ENCODE peak calls at places on chromosomes 7 and 10, in nine cellular contexts. P is HFF-Myc; T is RWPE2; C is neural crest cell; L is activated CD8-positive, alpha-beta T cell treated with anti-CD3 and anti-CD28 coated beads for 36 hours; V is thoracic aorta; H is PC-9; M is sigmoid colon; N is cardiac fibroblast. S is an unnamed sample.

GRCh38 chr7:104960741-104961479 is 53.1 kb upstream of the KMT2E start:
- DNase-seq in P (no peak), T (no peak), C (no peak), L (no peak), V (no peak), H (no peak), M (no peak), N (peak), S (no peak)

GRCh38 chr10:119305860-119306513 is 98.6 kb downstream of the GRK5 start:
- DNase-seq in P (peak), T (peak), C (no peak), L (peak), V (peak), H (peak), M (peak), N (peak), S (no peak)

GRCh38 chr10:73591935-73592699 is 975 bp upstream of the USP54 start:
- DNase-seq in P (no peak), T (no peak), C (peak), L (peak), V (no peak), H (peak), M (peak), N (peak), S (no peak)

GRCh38 chr10:17056781-17057191 is 72.8 kb downstream of the CUBN start:
- DNase-seq in P (no peak), T (no peak), C (no peak), L (no peak), V (no peak), H (no peak), M (no peak), N (peak), S (no peak)

GRCh38 chr7:152683297-152683696 is 7.4 kb upstream of the XRCC2 start:
- DNase-seq in P (no peak), T (no peak), C (no peak), L (no peak), V (no peak), H (no peak), M (no peak), N (no peak), S (no peak)

GRCh38 chr7:73833251-73833919 is 2.6 kb downstream of the CLDN4 start:
- DNase-seq in P (no peak), T (no peak), C (no peak), L (no peak), V (no peak), H (peak), M (no peak), N (no peak), S (no peak)

GRCh38 chr10:43249962-43250624 is 16.8 kb downstream of the RASGEF1A start:
- DNase-seq in P (no peak), T (peak), C (no peak), L (peak), V (no peak), H (no peak), M (peak), N (no peak), S (peak)

GRCh38 chr10:4725917-4726606 is 99.9 kb upstream of the AKR1E2 start:
- DNase-seq in P (peak), T (no peak), C (no peak), L (no peak), V (no peak), H (peak), M (no peak), N (peak), S (no peak)

GRCh38 chr7:106279425-106280182 is 5.2 kb downstream of the NAMPT start:
- DNase-seq in P (no peak), T (no peak), C (no peak), L (peak), V (no peak), H (no peak), M (no peak), N (no peak), S (no peak)

GRCh38 chr7:2247141-2247985 is 5.3 kb downstream of the NUDT1 start:
- DNase-seq in P (no peak), T (peak), C (peak), L (peak), V (no peak), H (no peak), M (no peak), N (no peak), S (no peak)

GRCh38 chr10:6148251-6148691 is 54.5 kb upstream of the PFKFB3 start:
- DNase-seq in P (no peak), T (no peak), C (no peak), L (peak), V (no peak), H (no peak), M (no peak), N (no peak), S (no peak)

GRCh38 chr7:108448777-108449576 is 7.3 kb downstream of the NRCAM start:
- DNase-seq in P (no peak), T (no peak), C (peak), L (no peak), V (no peak), H (no peak), M (no peak), N (no peak), S (no peak)

GRCh38 chr7:16348251-16348650 is 73.1 kb downstream of the CRPPA start:
- DNase-seq in P (no peak), T (no peak), C (no peak), L (no peak), V (no peak), H (no peak), M (no peak), N (no peak), S (no peak)

DNA sequence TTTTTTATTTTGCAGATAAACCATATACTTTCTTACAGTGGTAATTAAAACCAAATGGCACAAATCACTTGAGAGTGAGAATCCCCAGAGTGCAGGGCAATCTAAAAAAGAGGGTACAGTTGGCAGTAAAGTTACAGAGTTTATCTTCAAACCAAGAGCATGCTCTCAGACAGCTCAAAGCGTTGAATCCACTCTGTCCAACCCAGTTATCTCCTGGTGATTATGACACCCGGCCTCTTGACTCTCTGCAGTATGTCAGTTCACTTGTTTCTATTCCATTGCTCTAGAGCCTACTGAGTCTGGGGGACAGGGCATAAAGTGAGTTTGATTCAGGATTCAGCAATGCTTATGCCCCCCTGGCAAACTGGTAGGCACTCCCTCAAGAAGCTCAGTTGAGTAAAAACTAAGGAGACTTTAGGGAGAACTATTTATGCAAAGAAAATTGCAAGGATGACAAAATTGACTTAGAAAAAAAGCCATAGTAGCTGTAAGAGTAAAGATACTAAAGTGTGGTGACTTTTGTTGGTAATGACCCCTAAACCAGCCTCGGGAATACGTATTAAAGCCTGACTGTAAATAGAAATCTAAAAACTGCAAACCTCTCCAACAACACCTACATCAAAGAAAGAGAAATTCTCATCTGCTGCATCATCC is 55.5 kb downstream of the COL1A2 start:
- DNase-seq in P (no peak), T (no peak), C (no peak), L (no peak), V (no peak), H (no peak), M (no peak), N (no peak), S (no peak)
- TF ChIP-seq CTCF in P (no peak), T (no peak), C (no peak), L (no peak), V (no peak), H (no peak), M (no peak), N (no peak), S (no peak)

GRCh38 chr10:70331486-70332268 is 47.9 kb upstream of the NPFFR1 start:
- DNase-seq in P (peak), T (peak), C (no peak), L (peak), V (peak), H (peak), M (peak), N (peak), S (peak)
- TF ChIP-seq CTCF in P (peak), T (no peak), C (no peak), L (no peak), V (no peak), H (peak), M (no peak), N (peak), S (peak)

DNA sequence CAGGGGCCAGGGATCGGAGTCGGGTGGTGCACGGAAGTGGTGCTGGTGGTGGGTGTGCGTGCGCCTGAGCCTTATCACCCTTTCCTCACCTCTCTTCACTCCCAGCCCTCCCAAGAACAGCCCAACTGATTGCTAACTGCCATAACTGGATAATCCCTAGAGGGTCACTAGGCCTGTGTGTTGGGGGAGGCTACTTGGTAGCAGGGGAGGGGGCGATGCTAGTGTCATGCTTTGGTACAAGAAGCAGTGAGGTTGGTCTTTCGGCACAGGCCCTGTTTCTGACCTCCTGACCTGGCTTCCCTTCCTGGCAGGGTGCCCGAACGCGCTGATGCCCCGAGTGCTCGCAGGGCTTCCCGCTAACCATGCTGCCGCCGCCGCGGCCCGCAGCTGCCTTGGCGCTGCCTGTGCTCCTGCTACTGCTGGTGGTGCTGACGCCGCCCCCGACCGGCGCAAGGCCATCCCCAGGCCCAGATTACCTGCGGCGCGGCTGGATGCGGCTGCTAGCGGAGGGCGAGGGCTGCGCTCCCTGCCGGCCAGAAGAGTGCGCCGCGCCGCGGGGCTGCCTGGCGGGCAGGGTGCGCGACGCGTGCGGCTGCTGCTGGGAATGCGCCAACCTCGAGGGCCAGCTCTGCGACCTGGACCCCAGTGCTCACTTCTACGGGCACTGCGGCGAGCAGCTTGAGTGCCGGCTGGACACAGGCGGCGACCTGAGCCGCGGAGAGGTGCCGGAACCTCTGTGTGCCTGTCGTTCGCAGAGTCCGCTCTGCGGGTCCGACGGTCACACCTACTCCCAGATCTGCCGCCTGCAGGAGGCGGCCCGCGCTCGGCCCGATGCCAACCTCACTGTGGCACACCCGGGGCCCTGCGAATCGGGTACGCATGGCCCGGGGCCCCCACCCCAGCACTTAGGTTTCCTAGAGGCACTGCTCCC is 707 bp downstream of the KAZALD1 start:
- DNase-seq in P (no peak), T (no peak), C (peak), L (peak), V (no peak), H (no peak), M (peak), N (peak), S (no peak)
- TF ChIP-seq CTCF in P (peak), T (peak), C (peak), L (peak), V (peak), H (no peak), M (peak), N (peak), S (peak)

GRCh38 chr10:92757066-92757716 is 67.4 kb downstream of the HHEX start:
- DNase-seq in P (peak), T (no peak), C (no peak), L (no peak), V (peak), H (peak), M (peak), N (peak), S (no peak)
- TF ChIP-seq CTCF in P (no peak), T (no peak), C (no peak), L (no peak), V (peak), H (no peak), M (no peak), N (peak), S (peak)

GRCh38 chr10:123380491-123381085 is 226.4 kb downstream of the BUB3 start:
- DNase-seq in P (no peak), T (no peak), C (no peak), L (no peak), V (no peak), H (no peak), M (no peak), N (peak), S (no peak)
- TF ChIP-seq CTCF in P (no peak), T (peak), C (peak), L (peak), V (no peak), H (peak), M (no peak), N (peak), S (peak)

GRCh38 chr7:23100697-23101096 is 4.9 kb upstream of the KLHL7 start:
- DNase-seq in P (no peak), T (no peak), C (no peak), L (no peak), V (no peak), H (no peak), M (no peak), N (no peak), S (no peak)
- TF ChIP-seq CTCF in P (no peak), T (no peak), C (no peak), L (no peak), V (no peak), H (no peak), M (no peak), N (peak), S (no peak)

GRCh38 chr7:22354462-22354861 is 2.5 kb downstream of the RAPGEF5 start:
- DNase-seq in P (no peak), T (no peak), C (no peak), L (no peak), V (no peak), H (no peak), M (no peak), N (no peak), S (no peak)

GRCh38 chr7:22351878-22352277 is 5.1 kb downstream of the RAPGEF5 start:
- DNase-seq in P (no peak), T (no peak), C (no peak), L (no peak), V (no peak), H (no peak), M (no peak), N (peak), S (no peak)

GRCh38 chr7:22351329-22351692 is 5.6 kb downstream of the RAPGEF5 start:
- DNase-seq in P (no peak), T (no peak), C (no peak), L (no peak), V (no peak), H (peak), M (no peak), N (no peak), S (no peak)

GRCh38 chr7:22350466-22351328 is 6.3 kb downstream of the RAPGEF5 start:
- DNase-seq in P (no peak), T (no peak), C (no peak), L (no peak), V (no peak), H (peak), M (no peak), N (peak), S (no peak)

GRCh38 chr7:22352812-22353340 is 4.1 kb downstream of the RAPGEF5 start:
- DNase-seq in P (no peak), T (no peak), C (no peak), L (no peak), V (no peak), H (no peak), M (no peak), N (no peak), S (no peak)
- TF ChIP-seq CTCF in P (no peak), T (no peak), C (no peak), L (no peak), V (no peak), H (no peak), M (no peak), N (no peak), S (no peak)

DNA sequence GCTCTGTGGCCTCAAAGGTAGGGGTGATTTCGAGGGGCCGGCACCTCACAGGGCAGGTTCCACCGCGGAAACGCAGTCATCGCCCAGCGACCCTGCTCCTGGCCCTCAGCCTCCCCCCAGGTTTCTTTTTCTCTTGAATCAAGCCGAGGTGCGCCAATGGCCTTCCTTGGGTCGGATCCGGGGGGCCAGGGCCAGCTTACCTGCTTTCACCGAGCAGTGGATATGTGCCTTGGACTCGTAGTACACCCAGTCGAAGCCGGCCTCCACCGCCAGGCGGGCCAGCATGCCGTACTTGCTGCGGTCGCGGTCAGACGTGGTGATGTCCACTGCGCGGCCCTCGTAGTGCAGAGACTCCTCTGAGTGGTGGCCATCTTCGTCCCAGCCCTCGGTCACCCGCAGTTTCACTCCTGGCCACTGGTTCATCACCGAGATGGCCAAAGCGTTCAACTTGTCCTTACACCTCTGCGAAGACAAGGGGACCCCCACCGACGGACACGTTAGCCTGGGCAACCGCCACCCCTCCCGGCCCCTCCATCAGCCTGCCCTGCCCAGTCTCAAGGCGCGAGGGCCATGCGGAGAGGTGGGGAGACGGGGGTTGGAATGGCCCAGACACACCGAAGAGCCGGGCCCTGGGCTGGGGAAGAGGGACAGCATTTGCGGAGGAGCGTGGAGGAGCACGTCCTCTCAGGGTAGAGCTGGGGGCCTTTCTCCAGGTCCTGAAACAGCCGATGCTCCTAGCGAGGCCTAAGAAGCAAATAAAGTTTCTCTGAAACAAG is 6.0 kb downstream of the SHH start:
- DNase-seq in P (no peak), T (no peak), C (no peak), L (no peak), V (no peak), H (no peak), M (no peak), N (no peak), S (peak)
- TF ChIP-seq CTCF in P (no peak), T (no peak), C (peak), L (no peak), V (no peak), H (no peak), M (no peak), N (no peak), S (no peak)

DNA sequence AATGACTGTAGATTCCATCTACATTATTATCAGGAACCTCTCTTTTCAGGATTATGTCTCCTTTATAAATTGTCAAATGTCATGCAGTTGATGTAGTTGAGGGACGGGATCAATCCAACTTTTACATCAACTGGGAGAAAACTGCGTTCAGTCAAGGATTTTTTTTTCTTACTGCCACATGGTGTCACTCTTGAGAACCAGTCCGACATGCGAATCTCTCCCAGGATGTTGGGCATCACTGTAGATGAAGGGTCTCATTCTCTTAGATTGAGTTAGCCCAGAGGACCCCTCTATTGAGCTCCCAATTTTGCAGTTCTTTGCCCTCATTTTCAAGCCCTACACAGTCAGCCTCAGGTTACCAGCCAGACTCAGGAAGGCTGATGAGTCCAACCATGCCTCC is 120.3 kb upstream of the PTPRZ1 start:
- DNase-seq in P (no peak), T (no peak), C (no peak), L (no peak), V (no peak), H (no peak), M (no peak), N (peak), S (no peak)
- TF ChIP-seq CTCF in P (peak), T (peak), C (peak), L (no peak), V (no peak), H (peak), M (no peak), N (peak), S (peak)

S was measured in chondrocyte.